ENCODE peak calls at places on chromosomes 16 and 17, in ten cellular contexts. R is caudate nucleus, Q is ACHN, D is substantia nigra, W is left colon, G is AG08396, K is brain pericyte, N is NCI-H774, Z is DMS 273 treated with DMSO at 0.1 percent for 48 hours, O is NCI-H187. J is an unnamed sample.

GRCh38 chr17:38921756-38922411 is 3.5 kb upstream of the LASP1NB start:
- DNase-seq in W (no peak), D (no peak), R (no peak), Z (no peak), Q (no peak), O (no peak), K (no peak), N (no peak), G (no peak), J (no peak)

GRCh38 chr17:49514374-49514738 is 19.3 kb downstream of the NGFR start:
- DNase-seq in Q (peak; percentile 39), G (peak; percentile 59), R (no peak), K (no peak), D (no peak), N (no peak), W (no peak), Z (no peak), O (no peak), J (no peak)

GRCh38 chr16:89191033-89191900 is 9.1 kb downstream of the SLC22A31 start:
- DNase-seq in N (no peak), R (no peak), D (no peak), W (no peak), Z (no peak), Q (no peak), G (no peak), K (no peak), O (no peak), J (no peak)

GRCh38 chr16:66850115-66850815 is 6.1 kb downstream of the CA7 start:
- DNase-seq in N (no peak), Q (no peak), R (no peak), Z (no peak), W (no peak), O (no peak), D (no peak), K (no peak), G (no peak), J (no peak)

GRCh38 chr17:41792835-41793748 is 6.6 kb upstream of the JUP start:
- DNase-seq in Z (no peak), G (no peak), K (peak; percentile 41), R (no peak), O (no peak), Q (peak; percentile 60), W (peak; percentile 86), D (no peak), N (no peak), J (no peak)

GRCh38 chr16:86357303-86357702 is 153.0 kb upstream of the FOXF1 start:
- DNase-seq in D (no peak), K (no peak), N (no peak), G (no peak), W (no peak), Q (no peak), Z (no peak), R (no peak), O (no peak), J (no peak)

GRCh38 chr17:42918902-42919521 is 18.4 kb downstream of the G6PC1 start:
- DNase-seq in Q (no peak), D (no peak), O (no peak), Z (no peak), G (no peak), R (no peak), N (peak; percentile 99), W (no peak), K (no peak), J (no peak)

GRCh38 chr16:57815987-57816745 is 13.9 kb upstream of the KIFC3 start:
- DNase-seq in Z (peak; percentile 90), R (no peak), O (no peak), G (peak; percentile 93), N (peak; percentile 48), D (peak; percentile 49), Q (peak; percentile 95), K (no peak), W (peak; percentile 82), J (no peak)

GRCh38 chr17:17516941-17517720 is 20.9 kb upstream of the RASD1 start:
- DNase-seq in Z (no peak), Q (no peak), N (no peak), G (no peak), O (no peak), D (no peak), K (no peak), R (no peak), W (no peak), J (no peak)

GRCh38 chr17:62671553-62671952 is 44.1 kb downstream of the MRC2 start:
- DNase-seq in R (no peak), D (no peak), Q (no peak), Z (no peak), N (peak; percentile 80), W (peak; percentile 45), G (no peak), K (no peak), O (no peak), J (no peak)

GRCh38 chr16:70162041-70162451 is 11.5 kb upstream of the CLEC18C start:
- DNase-seq in K (no peak), G (peak; percentile 83), N (no peak), D (no peak), O (no peak), Q (peak; percentile 44), Z (no peak), R (no peak), W (no peak), J (no peak)

GRCh38 chr16:52069866-52070265 is 477.1 kb downstream of the TOX3 start:
- DNase-seq in K (no peak), D (no peak), N (peak; percentile 73), Q (peak; percentile 39), W (no peak), Z (peak; percentile 23), G (peak; percentile 13), R (no peak), O (no peak), J (no peak)

GRCh38 chr17:70168979-70169706 is at the start of gene KCNJ2:
- DNase-seq in D (peak; percentile 79), R (peak; percentile 31), W (peak; percentile 88), O (peak; percentile 48), K (no peak), Z (peak; percentile 80), Q (peak; percentile 93), G (peak; percentile 95), N (peak; percentile 97), J (peak; percentile 59)

GRCh38 chr16:73717266-73718057 is 579.2 kb upstream of the PSMD7 start:
- DNase-seq in Z (no peak), Q (no peak), W (no peak), K (no peak), O (peak; percentile 21), N (no peak), D (no peak), R (no peak), G (no peak), J (no peak)

GRCh38 chr17:14334919-14335318 is 34.0 kb downstream of the HS3ST3B1 start:
- DNase-seq in K (no peak), W (no peak), Z (no peak), G (no peak), D (no peak), R (no peak), N (no peak), O (no peak), Q (no peak), J (no peak)

GRCh38 chr17:75645889-75646625 is 12.8 kb downstream of the SMIM5 start:
- DNase-seq in Q (peak; percentile 98), N (no peak), O (no peak), W (peak; percentile 93), Z (no peak), K (no peak), G (no peak), R (no peak), D (peak; percentile 79), J (no peak)

GRCh38 chr17:82868715-82869131 is 28.9 kb upstream of the ZNF750 start:
- DNase-seq in G (no peak), W (no peak), Q (no peak), N (no peak), Z (no peak), R (no peak), O (no peak), K (no peak), D (no peak), J (no peak)

GRCh38 chr17:77254961-77255741 is 114.4 kb downstream of the SEC14L1 start:
- DNase-seq in K (peak; percentile 57), R (no peak), G (peak; percentile 94), D (peak; percentile 8), Z (no peak), W (no peak), N (no peak), Q (peak; percentile 99), O (no peak), J (no peak)

GRCh38 chr17:66655861-66656260 is 179.1 kb upstream of the CACNG5 start:
- DNase-seq in D (no peak), Q (no peak), W (no peak), N (no peak), O (no peak), R (no peak), Z (no peak), K (no peak), G (peak; percentile 40), J (no peak)

GRCh38 chr17:44002141-44002848 is 2.1 kb upstream of the NAGS start:
- DNase-seq in K (no peak), Z (no peak), G (peak; percentile 54), N (no peak), R (no peak), W (no peak), O (no peak), D (no peak), Q (peak; percentile 28), J (no peak)

GRCh38 chr17:78337244-78338109 is 22.4 kb downstream of the SOCS3 start:
- DNase-seq in W (no peak), Q (no peak), D (no peak), G (no peak), Z (no peak), O (no peak), K (no peak), N (no peak), R (no peak), J (no peak)

GRCh38 chr16:70160821-70161220 is 12.8 kb upstream of the CLEC18C start:
- DNase-seq in N (no peak), R (no peak), D (no peak), K (no peak), O (no peak), Z (no peak), W (peak; percentile 26), G (peak; percentile 2), Q (no peak), J (peak; percentile 56)

GRCh38 chr17:72515291-72516065 is 394.7 kb downstream of the SOX9 start:
- DNase-seq in D (no peak), G (peak; percentile 58), K (no peak), R (no peak), Z (peak; percentile 5), Q (peak; percentile 66), W (no peak), N (no peak), O (peak; percentile 22), J (peak; percentile 85)

GRCh38 chr16:56858375-56858774 is 6.6 kb upstream of the SLC12A3 start:
- DNase-seq in G (no peak), D (no peak), Q (no peak), O (no peak), R (no peak), N (no peak), Z (no peak), K (no peak), W (no peak), J (no peak)

GRCh38 chr16:1527836-1528811 is 5.3 kb upstream of the TMEM204 start:
- DNase-seq in D (no peak), G (no peak), O (no peak), N (no peak), Z (no peak), W (no peak), Q (no peak), R (no peak), K (no peak), J (no peak)

GRCh38 chr16:7013990-7014389 is 318.7 kb upstream of the RBFOX1 start:
- DNase-seq in O (no peak), K (no peak), W (no peak), R (no peak), N (no peak), D (no peak), G (no peak), Z (no peak), Q (peak; percentile 56), J (no peak)

GRCh38 chr17:50917418-50917743 is 51.2 kb upstream of the TOB1 start:
- DNase-seq in Q (no peak), Z (no peak), K (no peak), W (no peak), D (no peak), O (no peak), R (no peak), N (no peak), G (no peak), J (no peak)

GRCh38 chr17:79778504-79779087 is 648 bp downstream of the CBX2 start:
- DNase-seq in O (no peak), R (no peak), N (peak; percentile 13), K (no peak), Q (no peak), D (no peak), Z (no peak), W (no peak), G (no peak), J (no peak)